ENCODE peak calls at places on chromosome 10, in nine cellular contexts. G, J, O, E, F, A, V, M and W are unnamed samples.
A peak's percentile ranks its signal among the peaks of the same experiment; 100 is the strongest.

GRCh38 chr10:49089152-49089788 is 26.1 kb downstream of the VSTM4 start:
- DNase-seq in E (no peak), G (no peak), A (no peak), O (no peak), M (no peak), F (no peak), V (no peak), J (peak; percentile 17), W (no peak)

GRCh38 chr10:76411719-76412435 is 980.5 kb downstream of the LRMDA start:
- DNase-seq in M (peak; percentile 20), G (peak; percentile 31), V (no peak), J (peak; percentile 76), E (no peak), A (no peak), F (no peak), O (peak; percentile 65), W (peak; percentile 72)

GRCh38 chr10:23826399-23826798 is 382.5 kb upstream of the KIAA1217 start:
- DNase-seq in A (no peak), V (no peak), M (no peak), E (no peak), J (no peak), O (no peak), F (peak; percentile 8), G (no peak), W (no peak)

GRCh38 chr10:92690211-92691041 is 671 bp downstream of the HHEX start:
- DNase-seq in O (no peak), F (peak; percentile 79), E (peak; percentile 73), G (no peak), V (peak; percentile 69), J (no peak), M (peak; percentile 61), A (peak; percentile 50), W (no peak)

GRCh38 chr10:76582536-76582935 is 1055.1 kb downstream of the KCNMA1 start:
- DNase-seq in M (no peak), E (no peak), O (no peak), J (no peak), G (no peak), A (no peak), V (peak; percentile 65), F (no peak), W (no peak)

GRCh38 chr10:31936933-31937332 is 8.3 kb upstream of the ARHGAP12 start:
- DNase-seq in A (no peak), G (no peak), V (no peak), F (no peak), E (no peak), O (no peak), J (no peak), M (no peak), W (no peak)

GRCh38 chr10:101230185-101230917 is 1.1 kb upstream of the LBX1 start:
- DNase-seq in O (no peak), G (no peak), F (no peak), E (no peak), V (no peak), A (peak; percentile 37), M (no peak), J (no peak), W (no peak)

GRCh38 chr10:61941202-61941651 is 39.7 kb downstream of the ARID5B start:
- DNase-seq in A (no peak), V (no peak), J (no peak), E (no peak), F (no peak), G (no peak), O (no peak), M (no peak), W (no peak)

GRCh38 chr10:3635697-3636096 is 149.3 kb downstream of the KLF6 start:
- DNase-seq in G (no peak), F (no peak), J (no peak), E (no peak), O (no peak), A (no peak), V (no peak), M (peak; percentile 57), W (no peak)

GRCh38 chr10:33129181-33129928 is 171.3 kb upstream of the ITGB1 start:
- DNase-seq in J (no peak), E (no peak), A (no peak), V (peak; percentile 95), M (no peak), G (no peak), F (peak; percentile 23), O (no peak), W (no peak)

GRCh38 chr10:116274141-116274861 is 1.3 kb upstream of the GFRA1 start:
- DNase-seq in M (no peak), J (peak; percentile 31), E (peak; percentile 54), O (no peak), F (no peak), G (no peak), V (no peak), A (no peak), W (no peak)

DNA sequence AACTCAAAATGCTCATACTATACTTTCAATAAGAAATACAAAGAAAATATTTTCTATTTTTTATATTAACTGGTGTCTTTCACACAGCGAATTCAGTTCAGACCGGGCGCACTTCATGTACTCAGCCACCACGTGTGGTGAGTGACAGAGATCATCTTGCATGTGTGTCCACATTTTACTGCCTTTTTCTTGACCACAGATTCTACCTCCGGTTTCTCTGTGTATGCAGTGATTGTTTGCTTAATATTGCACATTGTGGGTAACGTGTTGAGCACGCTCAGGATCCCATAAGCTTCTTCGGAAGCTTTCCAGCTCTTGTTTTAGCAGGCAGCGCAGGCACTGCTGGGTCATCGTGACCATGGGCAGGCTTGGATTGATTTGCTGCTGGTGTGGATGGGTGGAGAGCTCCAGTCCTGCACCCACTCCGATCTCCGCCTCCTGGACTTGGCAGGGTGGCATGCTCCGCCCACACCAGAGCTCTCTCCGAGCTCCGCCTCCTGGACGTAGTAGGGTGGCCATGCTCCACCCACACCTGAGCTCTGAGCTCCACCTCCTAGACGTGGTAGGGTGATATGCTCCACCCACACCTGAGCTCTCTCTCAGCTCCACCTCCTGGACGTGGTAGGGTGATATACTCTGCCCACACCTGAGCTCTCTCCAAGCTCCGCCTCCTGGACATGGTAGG is 253.3 kb downstream of the DIP2C start:
- DNase-seq in A (no peak), E (no peak), F (no peak), J (no peak), V (no peak), M (no peak), G (no peak), O (no peak), W (no peak)
- H3K4me1 ChIP-seq in A (no peaks in the 10 kb centered on the region), E (no peaks in the 10 kb centered on the region), F (no peaks in the 10 kb centered on the region), J (no peaks in the 10 kb centered on the region), V (no peaks in the 10 kb centered on the region), M (no peaks in the 10 kb centered on the region), G (no peaks in the 10 kb centered on the region), O (no peaks in the 10 kb centered on the region), W (no peaks in the 10 kb centered on the region)

DNA sequence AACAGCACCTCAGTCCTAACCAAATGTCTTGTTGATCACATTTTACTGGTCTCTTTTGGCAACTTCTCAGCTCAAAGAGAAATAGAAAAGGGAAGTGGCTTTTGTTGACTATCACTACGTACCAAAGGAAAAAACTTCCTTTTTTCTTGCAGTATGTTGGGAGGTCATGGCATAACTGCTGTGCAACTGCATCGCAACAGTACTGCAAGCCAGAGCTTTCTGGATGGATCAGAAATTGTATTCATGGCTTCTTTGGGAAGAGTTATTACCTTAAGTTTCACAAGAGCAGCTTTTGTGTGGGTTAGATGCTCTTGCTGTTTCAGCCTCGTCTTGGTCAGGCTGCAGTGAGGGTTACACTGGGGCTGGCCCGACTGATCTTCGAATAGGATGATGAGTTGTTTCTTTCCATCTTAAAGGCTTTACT is 153.3 kb downstream of the CELF2 start:
- DNase-seq in O (no peak), E (no peak), V (no peak), A (no peak), J (no peak), G (no peak), M (no peak), F (no peak), W (no peak)
- TF ChIP-seq POLR2A in O (peak; percentile 35), E (peak; percentile 70), V (no peak), A (no peak), J (no peak), G (no peak), M (peak; percentile 64), F (peak; percentile 21), W (no peak)

GRCh38 chr10:125878957-125879835 is 1.9 kb downstream of the DHX32 start:
- DNase-seq in M (no peak), G (no peak), F (peak; percentile 57), O (no peak), A (no peak), V (peak; percentile 96), J (no peak), E (no peak), W (no peak)

GRCh38 chr10:125880719-125881118 is 373 bp downstream of the DHX32 start:
- DNase-seq in O (no peak), E (no peak), J (no peak), F (no peak), V (peak; percentile 42), G (no peak), M (no peak), A (no peak), W (no peak)

GRCh38 chr10:125883198-125883597 is 2.1 kb upstream of the DHX32 start:
- DNase-seq in F (no peak), G (no peak), E (no peak), A (no peak), M (no peak), V (no peak), J (no peak), O (no peak), W (no peak)

GRCh38 chr10:125881192-125881591 is at the start of gene DHX32:
- DNase-seq in V (no peak), G (no peak), O (no peak), A (no peak), M (no peak), F (peak; percentile 17), J (no peak), E (no peak), W (no peak)

DNA sequence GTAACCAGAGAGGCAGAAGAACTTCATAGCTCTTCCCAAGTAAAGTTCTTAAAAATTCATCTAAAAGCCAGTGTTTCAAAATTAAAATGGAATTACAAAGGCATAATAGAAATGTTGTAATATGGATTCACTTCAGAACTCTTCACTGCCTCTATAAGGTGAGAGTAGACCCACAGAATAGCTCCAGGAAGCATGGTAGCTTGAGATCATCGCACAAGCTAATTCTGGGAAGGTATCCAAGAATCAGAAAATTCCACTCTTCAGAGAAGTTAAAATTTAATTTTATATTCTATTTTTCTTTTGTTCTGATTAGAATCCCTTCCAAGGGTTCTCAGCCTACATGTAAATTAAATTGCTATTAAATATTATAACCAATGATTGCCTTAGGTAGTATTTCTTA is 1.5 kb upstream of the DHX32 start:
- DNase-seq in J (no peak), O (no peak), V (peak; percentile 62), M (no peak), G (no peak), E (no peak), F (no peak), A (no peak), W (no peak)
- H3K4me1 ChIP-seq in J (peaks cover 5% of the 10 kb centered on the region), O (peaks cover 4% of the 10 kb centered on the region), V (peaks cover 12% of the 10 kb centered on the region), M (no peaks in the 10 kb centered on the region), G (no peaks in the 10 kb centered on the region), E (no peaks in the 10 kb centered on the region), F (no peaks in the 10 kb centered on the region), A (no peaks in the 10 kb centered on the region), W (no peaks in the 10 kb centered on the region)

DNA sequence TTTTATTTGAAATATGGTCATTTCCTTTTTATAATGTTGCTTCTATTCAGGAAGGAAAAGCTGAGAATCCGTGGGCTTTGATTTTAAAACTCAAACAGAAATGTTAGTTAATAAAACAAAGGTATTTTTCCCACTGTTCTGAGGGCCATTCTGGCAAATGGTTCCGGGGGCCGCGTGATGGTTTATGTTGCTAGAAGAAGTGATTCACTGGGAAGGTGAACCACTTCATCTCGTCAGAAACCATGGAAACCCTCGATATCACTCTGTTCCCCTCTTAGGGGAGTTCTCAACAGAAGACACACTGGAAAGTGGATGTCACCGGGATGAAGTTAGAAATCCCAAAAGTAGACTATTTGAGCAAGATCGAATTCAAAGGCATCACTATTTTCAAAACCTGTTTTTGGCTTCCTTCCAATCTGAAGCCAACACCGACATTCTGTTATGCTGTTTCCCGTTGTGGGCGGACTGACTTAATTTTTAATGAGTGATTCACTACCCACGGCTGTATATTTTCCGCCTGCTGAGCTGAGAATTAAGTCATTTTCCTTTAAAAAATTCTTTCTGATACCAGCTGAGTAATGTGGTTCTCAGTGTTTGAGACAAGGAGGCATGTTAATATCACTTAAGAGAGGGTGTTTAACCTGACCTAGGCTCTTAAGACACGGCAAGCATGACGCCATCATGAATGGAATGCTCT is 84.1 kb downstream of the PTPRE start:
- DNase-seq in F (no peak), G (no peak), V (peak; percentile 76), O (no peak), J (no peak), M (no peak), E (no peak), A (no peak), W (no peak)
- TF ChIP-seq POLR2A in F (no peak), G (no peak), V (no peak), O (no peak), J (no peak), M (no peak), E (no peak), A (no peak), W (no peak)